ENCODE peak calls at places on chromosomes 16 and 17, in nine cellular contexts. T is A549, D is body of pancreas, U is IMR-90, C is adrenal gland, Z is H1, L is breast epithelium, P is endothelial cell of umbilical vein, E is tibial nerve. F is an unnamed sample.

GRCh38 chr17:58303981-58304734 is 23.4 kb upstream of the MPO start:
- DNase-seq in T (peak), D (peak), U (peak), C (no peak), Z (peak), L (peak), P (peak), E (no peak), F (peak)

GRCh38 chr17:65627892-65628622 is 66.6 kb upstream of the AXIN2 start:
- DNase-seq in T (peak), D (peak), U (peak), C (no peak), Z (no peak), L (peak), P (no peak), E (no peak), F (no peak)

GRCh38 chr17:4520881-4521600 is 22.4 kb downstream of the SPNS2 start:
- DNase-seq in T (peak), D (peak), U (peak), C (no peak), Z (no peak), L (peak), P (peak), E (no peak), F (no peak)

GRCh38 chr16:67150058-67150832 is 553 bp downstream of the B3GNT9 start:
- DNase-seq in T (peak), D (peak), U (peak), C (no peak), Z (no peak), L (no peak), P (peak), E (no peak), F (no peak)

GRCh38 chr17:79835953-79836951 is 3.0 kb downstream of the CBX4 start:
- DNase-seq in T (peak), D (peak), U (peak), C (peak), Z (peak), L (no peak), P (no peak), E (no peak), F (no peak)

GRCh38 chr17:43543771-43544575 is 2.2 kb downstream of the ETV4 start:
- DNase-seq in T (no peak), D (no peak), U (no peak), C (no peak), Z (no peak), L (no peak), P (no peak), E (no peak), F (no peak)

GRCh38 chr17:72525225-72525988 is 404.6 kb downstream of the SOX9 start:
- DNase-seq in T (peak), D (no peak), U (no peak), C (no peak), Z (no peak), L (no peak), P (no peak), E (no peak), F (no peak)

GRCh38 chr17:41492771-41493170 is 3.1 kb upstream of the KRT36 start:
- DNase-seq in T (no peak), D (no peak), U (peak), C (no peak), Z (no peak), L (no peak), P (peak), E (no peak), F (no peak)

GRCh38 chr16:66294507-66294906 is 72.0 kb upstream of the CDH5 start:
- DNase-seq in T (no peak), D (no peak), U (no peak), C (no peak), Z (no peak), L (no peak), P (no peak), E (no peak), F (no peak)

GRCh38 chr17:70208825-70209555 is 39.7 kb downstream of the KCNJ2 start:
- DNase-seq in T (no peak), D (no peak), U (no peak), C (no peak), Z (no peak), L (no peak), P (no peak), E (no peak), F (no peak)

GRCh38 chr16:68506331-68507053 is 32.6 kb upstream of the ZFP90 start:
- DNase-seq in T (no peak), D (no peak), U (peak), C (no peak), Z (no peak), L (no peak), P (no peak), E (no peak), F (no peak)

GRCh38 chr17:16515933-16516332 is 23.9 kb upstream of the LRRC75A start:
- DNase-seq in T (no peak), D (no peak), U (no peak), C (no peak), Z (no peak), L (no peak), P (no peak), E (no peak), F (no peak)

GRCh38 chr16:4090476-4090875 is 25.8 kb downstream of the ADCY9 start:
- DNase-seq in T (no peak), D (no peak), U (no peak), C (no peak), Z (no peak), L (no peak), P (peak), E (no peak), F (no peak)

GRCh38 chr17:9346296-9346926 is 229.2 kb downstream of the STX8 start:
- DNase-seq in T (no peak), D (no peak), U (peak), C (no peak), Z (no peak), L (no peak), P (no peak), E (no peak), F (no peak)

GRCh38 chr16:75080205-75081029 is 36.2 kb downstream of the LDHD start:
- DNase-seq in T (no peak), D (no peak), U (peak), C (no peak), Z (no peak), L (no peak), P (no peak), E (no peak), F (no peak)

GRCh38 chr17:915416-916201 is 64.0 kb downstream of the NXN start:
- DNase-seq in T (no peak), D (no peak), U (no peak), C (no peak), Z (no peak), L (peak), P (peak), E (no peak), F (no peak)

GRCh38 chr17:56373981-56374380 is 219.5 kb upstream of the NOG start:
- DNase-seq in T (no peak), D (no peak), U (no peak), C (no peak), Z (no peak), L (no peak), P (no peak), E (no peak), F (no peak)

DNA sequence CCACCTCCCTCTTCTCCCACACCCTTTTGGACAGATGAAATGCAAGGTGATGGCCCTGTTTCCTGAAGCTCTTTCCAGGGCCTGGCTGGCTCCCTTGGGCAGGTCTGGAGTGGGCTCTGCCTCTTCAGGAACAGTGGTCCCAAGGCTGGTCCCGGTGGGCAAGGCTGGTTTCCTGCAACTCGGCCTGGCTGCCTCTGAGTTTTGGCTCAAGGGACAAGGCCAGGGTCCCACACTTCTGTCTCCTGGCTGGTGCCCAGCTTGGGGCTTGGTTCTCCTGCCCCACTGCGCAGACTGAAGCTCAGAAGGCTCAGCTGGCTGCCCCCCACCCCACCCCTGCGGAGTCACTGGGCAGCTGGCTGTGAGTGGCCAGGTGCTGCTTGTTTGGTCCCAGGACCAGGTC is 3.8 kb upstream of the ACTG1 start:
- DNase-seq in T (no peak), D (no peak), U (no peak), C (no peak), Z (no peak), L (no peak), P (no peak), E (no peak), F (no peak)
- H3K27ac ChIP-seq in T (peak), D (no peak), U (peak), C (no peak), Z (no peak), L (peak), P (no peak), E (peak), F (peak)

GRCh38 chr17:77458202-77459017 is 317.6 kb downstream of the SEC14L1 start:
- DNase-seq in T (no peak), D (no peak), U (no peak), C (no peak), Z (no peak), L (no peak), P (no peak), E (no peak), F (no peak)

GRCh38 chr17:77459018-77459755 is 318.4 kb downstream of the SEC14L1 start:
- DNase-seq in T (no peak), D (no peak), U (no peak), C (no peak), Z (no peak), L (no peak), P (no peak), E (no peak), F (no peak)

GRCh38 chr17:77461277-77462057 is 320.7 kb downstream of the SEC14L1 start:
- DNase-seq in T (no peak), D (no peak), U (no peak), C (no peak), Z (no peak), L (no peak), P (no peak), E (no peak), F (no peak)

GRCh38 chr17:77462101-77462500 is 321.3 kb downstream of the SEC14L1 start:
- DNase-seq in T (no peak), D (no peak), U (no peak), C (no peak), Z (no peak), L (no peak), P (no peak), E (no peak), F (no peak)

DNA sequence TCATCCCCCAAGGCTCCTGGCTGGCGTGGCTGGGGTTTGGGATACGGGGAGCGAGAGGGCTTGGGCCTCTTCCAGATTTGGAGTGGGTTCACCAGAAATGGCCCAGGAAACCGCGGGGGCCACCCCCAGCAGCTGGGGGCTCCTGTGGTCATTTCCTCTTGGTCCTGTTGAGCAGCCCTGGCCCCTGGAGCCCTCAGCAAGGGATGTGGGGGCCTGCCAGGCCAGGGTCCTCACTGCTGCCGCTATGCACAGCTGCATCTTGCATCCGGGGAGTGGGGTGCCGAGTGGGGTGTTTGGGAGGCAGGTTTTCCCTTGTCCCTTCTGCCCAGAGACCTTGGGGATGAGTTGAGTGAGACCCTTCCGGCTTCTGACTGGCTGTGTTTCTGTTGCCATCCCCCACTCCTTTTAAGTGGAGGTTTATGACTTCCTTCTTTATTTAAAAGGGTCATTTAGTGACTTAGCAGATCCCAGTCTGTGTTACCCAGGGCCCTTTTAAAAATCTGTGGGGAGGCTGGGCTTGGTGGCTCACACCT is 319.8 kb downstream of the SEC14L1 start:
- DNase-seq in T (no peak), D (no peak), U (no peak), C (no peak), Z (no peak), L (no peak), P (no peak), E (no peak), F (no peak)
- H3K4me3 ChIP-seq in T (no peak), D (no peak), U (no peak), C (no peak), Z (no peak), L (no peak), P (no peak), E (no peak), F (no peak)

GRCh38 chr17:74768069-74768762 is 7.9 kb downstream of the NAT9 start:
- DNase-seq in T (no peak), D (peak), U (peak), C (peak), Z (no peak), L (peak), P (no peak), E (no peak), F (no peak)
- TF ChIP-seq POLR2A in T (no peak), D (no peak), U (no peak), C (peak), Z (no peak), L (no peak), P (peak), E (no peak), F (no peak)

GRCh38 chr16:85391769-85392583 is 221.1 kb upstream of the GSE1 start:
- DNase-seq in T (no peak), D (no peak), U (peak), C (peak), Z (no peak), L (no peak), P (no peak), E (peak), F (no peak)

GRCh38 chr16:85390511-85391174 is 222.5 kb upstream of the GSE1 start:
- DNase-seq in T (peak), D (peak), U (peak), C (peak), Z (no peak), L (peak), P (no peak), E (peak), F (peak)

GRCh38 chr16:85389679-85390470 is 223.2 kb upstream of the GSE1 start:
- DNase-seq in T (no peak), D (no peak), U (no peak), C (peak), Z (no peak), L (no peak), P (no peak), E (peak), F (no peak)

GRCh38 chr16:85392756-85393673 is 220.1 kb upstream of the GSE1 start:
- DNase-seq in T (no peak), D (no peak), U (no peak), C (peak), Z (no peak), L (no peak), P (no peak), E (peak), F (no peak)

DNA sequence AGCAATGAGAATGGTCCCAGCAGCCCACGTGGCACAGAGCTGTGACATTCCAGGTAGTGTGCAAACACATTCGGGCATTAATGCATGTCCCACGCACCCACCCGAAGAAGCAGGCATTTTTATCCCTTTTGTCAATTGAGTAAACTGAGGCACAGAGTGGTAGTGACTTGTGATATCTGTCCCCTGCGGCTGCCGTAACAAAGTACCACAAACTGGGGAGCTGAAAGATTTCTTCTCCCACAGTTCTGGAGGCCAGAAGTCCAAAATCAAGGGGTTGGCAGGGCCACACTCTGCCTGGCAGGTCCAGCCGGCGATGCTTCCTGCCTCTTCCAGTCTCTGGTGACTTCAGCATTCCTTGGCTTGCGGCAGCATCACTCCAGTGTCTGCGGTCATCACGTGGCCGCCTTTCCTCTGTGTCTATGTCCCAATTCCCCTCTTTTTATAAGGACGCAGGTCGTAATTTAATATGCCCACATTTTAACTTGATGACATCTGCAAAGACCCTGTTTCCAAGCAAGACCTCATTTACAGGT is 221.9 kb upstream of the GSE1 start:
- DNase-seq in T (no peak), D (no peak), U (no peak), C (peak), Z (no peak), L (no peak), P (no peak), E (no peak), F (no peak)
- H3K27ac ChIP-seq in T (peak), D (no peak), U (peak), C (no peak), Z (no peak), L (peak), P (no peak), E (peak), F (peak)

GRCh38 chr17:38583833-38584349 is 21.9 kb downstream of the SRCIN1 start:
- DNase-seq in T (no peak), D (no peak), U (no peak), C (no peak), Z (no peak), L (no peak), P (no peak), E (no peak), F (no peak)
- H3K4me3 ChIP-seq in T (no peak), D (no peak), U (no peak), C (no peak), Z (no peak), L (peak), P (no peak), E (no peak), F (no peak)

GRCh38 chr17:77109159-77110005 is 31.4 kb upstream of the SEC14L1 start:
- DNase-seq in T (no peak), D (no peak), U (no peak), C (no peak), Z (no peak), L (no peak), P (no peak), E (no peak), F (no peak)

GRCh38 chr17:77110006-77110374 is 30.8 kb upstream of the SEC14L1 start:
- DNase-seq in T (no peak), D (no peak), U (peak), C (no peak), Z (no peak), L (peak), P (peak), E (no peak), F (no peak)

GRCh38 chr17:77105706-77106105 is 35.1 kb upstream of the SEC14L1 start:
- DNase-seq in T (no peak), D (no peak), U (no peak), C (no peak), Z (no peak), L (no peak), P (no peak), E (no peak), F (no peak)

GRCh38 chr17:77107506-77108433 is 33.0 kb upstream of the SEC14L1 start:
- DNase-seq in T (no peak), D (no peak), U (peak), C (no peak), Z (no peak), L (no peak), P (no peak), E (no peak), F (no peak)

GRCh38 chr17:77106874-77107358 is 33.9 kb upstream of the SEC14L1 start:
- DNase-seq in T (no peak), D (no peak), U (no peak), C (no peak), Z (no peak), L (no peak), P (no peak), E (no peak), F (no peak)
- TF ChIP-seq POLR2A in T (no peak), D (no peak), U (no peak), C (no peak), Z (no peak), L (no peak), P (no peak), E (no peak), F (no peak)

GRCh38 chr17:46097497-46097896 is 95.7 kb downstream of the KANSL1 start:
- DNase-seq in T (no peak), D (no peak), U (peak), C (no peak), Z (no peak), L (no peak), P (no peak), E (no peak), F (no peak)

DNA sequence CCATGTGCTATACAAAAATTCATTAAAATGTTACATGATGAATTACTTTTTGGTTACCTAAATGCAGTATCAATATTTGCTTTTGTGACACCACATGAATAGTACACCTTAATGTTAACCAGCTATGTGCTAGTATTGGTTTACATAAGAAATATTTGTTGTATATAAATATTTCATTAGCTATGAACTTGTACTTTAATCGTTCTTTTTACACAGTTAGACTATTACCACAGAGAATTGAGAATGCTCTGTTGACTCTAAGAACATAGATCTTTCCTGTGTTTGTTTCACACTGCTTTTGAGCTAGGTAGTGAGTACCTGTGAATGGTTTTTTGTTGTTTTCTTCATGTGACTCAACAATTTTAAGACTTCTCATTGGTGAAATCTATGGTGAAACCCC is 93.4 kb downstream of the KANSL1 start:
- DNase-seq in T (no peak), D (no peak), U (no peak), C (no peak), Z (no peak), L (no peak), P (no peak), E (no peak), F (no peak)
- H3K27ac ChIP-seq in T (peak), D (no peak), U (no peak), C (no peak), Z (no peak), L (no peak), P (no peak), E (no peak), F (peak)

GRCh38 chr16:11361751-11362742 is 16.8 kb downstream of the RMI2 start:
- DNase-seq in T (no peak), D (no peak), U (no peak), C (no peak), Z (no peak), L (no peak), P (no peak), E (no peak), F (no peak)
- H3K4me3 ChIP-seq in T (no peak), D (no peak), U (no peak), C (no peak), Z (no peak), L (no peak), P (no peak), E (no peak), F (no peak)

GRCh38 chr17:45104029-45104428 is 28.3 kb downstream of the PLCD3 start:
- DNase-seq in T (no peak), D (no peak), U (no peak), C (no peak), Z (no peak), L (no peak), P (no peak), E (no peak), F (no peak)
- TF ChIP-seq POLR2A in T (no peak), D (no peak), U (no peak), C (no peak), Z (no peak), L (no peak), P (no peak), E (no peak), F (no peak)